ENCODE peak calls at places on chromosomes 5 and 9, in six cellular contexts. Z, C, P, E, I and U are unnamed samples.

GRCh38 chr5:134451618-134452505 is 40.2 kb upstream of the CDKN2AIPNL start:
- DNase-seq in Z (no peak), E (peak; percentile 82), C (no peak), P (no peak), I (no peak), U (no peak)

GRCh38 chr9:111482656-111483418 is 1.3 kb downstream of the ECPAS start:
- DNase-seq in E (peak; percentile 18), I (peak; percentile 33), Z (peak; percentile 74), C (peak; percentile 73), P (peak; percentile 46), U (peak; percentile 39)

GRCh38 chr5:5658226-5658625 is 235.7 kb downstream of the ICE1 start:
- DNase-seq in P (no peak), Z (no peak), C (no peak), E (peak; percentile 27), I (no peak), U (no peak)

GRCh38 chr5:124650960-124651662 is 95.3 kb downstream of the ZNF608 start:
- DNase-seq in I (no peak), P (no peak), C (no peak), Z (no peak), E (no peak), U (no peak)

GRCh38 chr5:112549127-112549526 is 130.1 kb upstream of the EPB41L4A start:
- DNase-seq in I (no peak), P (no peak), E (no peak), Z (no peak), C (no peak), U (no peak)

GRCh38 chr9:135504262-135505229 is 4.1 kb downstream of the MRPS2 start:
- DNase-seq in E (peak; percentile 33), Z (peak; percentile 63), C (peak; percentile 44), P (peak; percentile 13), I (peak; percentile 36), U (peak; percentile 49)

GRCh38 chr9:75163764-75164163 is 75.5 kb downstream of the OSTF1 start:
- DNase-seq in Z (no peak), I (no peak), P (no peak), C (no peak), E (no peak), U (no peak)

GRCh38 chr5:67033893-67034605 is 162.6 kb downstream of the CD180 start:
- DNase-seq in Z (no peak), I (no peak), P (no peak), C (no peak), E (no peak), U (no peak)

GRCh38 chr9:107513464-107514092 is 24.0 kb upstream of the KLF4 start:
- DNase-seq in Z (no peak), E (no peak), P (no peak), C (no peak), I (no peak), U (no peak)

GRCh38 chr9:15178621-15179020 is 128.4 kb downstream of the TTC39B start:
- DNase-seq in P (no peak), I (no peak), E (no peak), Z (no peak), C (no peak), U (no peak)

GRCh38 chr9:76759726-76760125 is 4.5 kb upstream of the PCA3 start:
- DNase-seq in Z (no peak), C (peak; percentile 22), P (no peak), E (no peak), I (no peak), U (peak; percentile 7)

GRCh38 chr5:2896371-2897275 is 145.1 kb upstream of the IRX2 start:
- DNase-seq in Z (no peak), C (no peak), P (no peak), I (no peak), E (no peak), U (no peak)

GRCh38 chr9:36903541-36904435 is 130.3 kb downstream of the PAX5 start:
- DNase-seq in E (peak; percentile 55), I (no peak), Z (peak; percentile 60), P (no peak), C (no peak), U (no peak)

GRCh38 chr5:158992104-158992740 is 107.5 kb downstream of the EBF1 start:
- DNase-seq in Z (no peak), C (no peak), I (no peak), P (no peak), E (no peak), U (no peak)

GRCh38 chr9:32351845-32352244 is 32.6 kb upstream of the ACO1 start:
- DNase-seq in E (peak; percentile 9), I (no peak), Z (no peak), C (no peak), P (no peak), U (no peak)

GRCh38 chr5:86679529-86679928 is 61.8 kb downstream of the COX7C start:
- DNase-seq in I (no peak), P (no peak), Z (peak; percentile 22), C (no peak), E (peak; percentile 63), U (no peak)

GRCh38 chr9:69204378-69204777 is 30.3 kb downstream of the TJP2 start:
- DNase-seq in P (no peak), Z (no peak), C (no peak), I (no peak), E (no peak), U (no peak)

GRCh38 chr5:96655085-96655484 is 7.1 kb upstream of the CAST start:
- DNase-seq in P (no peak), C (no peak), E (no peak), I (no peak), Z (no peak), U (no peak)